ENCODE peak calls at places on chromosomes 16 and 17, in eight cellular contexts. U is sigmoid colon; W is CD8-positive, alpha-beta T cell; S is fibroblast of lung; D is Peyer's patch; E is H1; K is hepatocyte; Q is cardiac muscle cell. C is an unnamed sample.
A peak's percentile ranks its signal among the peaks of the same experiment; 100 is the strongest.

GRCh38 chr17:74457820-74458166 is 8.6 kb upstream of the CD300A start:
- DNase-seq in E (no peak), K (no peak), S (no peak), W (no peak), Q (no peak), U (no peak), D (no peak), C (no peak)

GRCh38 chr17:60577147-60577925 is 22.7 kb upstream of the PPM1D start:
- DNase-seq in S (peak; percentile 47), D (no peak), W (no peak), E (no peak), Q (no peak), U (peak; percentile 74), K (peak; percentile 46), C (no peak)

GRCh38 chr17:28406478-28406824 is 439 bp upstream of the SLC46A1 start:
- DNase-seq in S (no peak), E (no peak), W (no peak), U (no peak), D (no peak), K (peak; percentile 62), Q (no peak), C (no peak)

GRCh38 chr17:47905221-47905733 is 9.2 kb downstream of the SP2 start:
- DNase-seq in S (peak; percentile 87), Q (peak; percentile 68), U (peak; percentile 91), E (no peak), W (no peak), K (no peak), D (no peak), C (no peak)

GRCh38 chr16:59964232-59964924 is 1230.3 kb upstream of the GOT2 start:
- DNase-seq in W (no peak), U (no peak), Q (no peak), K (no peak), E (no peak), S (peak; percentile 13), D (no peak), C (no peak)

GRCh38 chr17:78530675-78531074 is 46.5 kb downstream of the DNAH17 start:
- DNase-seq in K (no peak), E (no peak), D (no peak), W (no peak), U (no peak), S (no peak), Q (no peak), C (no peak)

GRCh38 chr17:46942441-46943217 is 19.7 kb downstream of the GOSR2 start:
- DNase-seq in Q (peak; percentile 78), W (peak; percentile 31), E (peak; percentile 66), U (no peak), K (peak; percentile 85), D (peak; percentile 83), S (peak; percentile 56), C (peak; percentile 73)

GRCh38 chr16:52671560-52671959 is 124.6 kb upstream of the TOX3 start:
- DNase-seq in E (no peak), K (no peak), S (no peak), W (no peak), Q (no peak), U (no peak), D (no peak), C (no peak)

GRCh38 chr17:66411498-66411897 is 109.1 kb downstream of the PRKCA start:
- DNase-seq in U (no peak), E (no peak), W (no peak), K (no peak), S (peak; percentile 23), D (no peak), Q (no peak), C (no peak)

GRCh38 chr17:3944485-3945388 is 19.5 kb downstream of the ATP2A3 start:
- DNase-seq in Q (peak; percentile 92), D (no peak), W (peak; percentile 39), S (peak; percentile 41), K (peak; percentile 92), E (peak; percentile 50), U (peak; percentile 86), C (peak; percentile 72)

GRCh38 chr17:34672176-34672785 is 92.9 kb downstream of the TMEM132E start:
- DNase-seq in E (no peak), K (no peak), S (no peak), D (no peak), Q (no peak), W (no peak), U (no peak), C (no peak)

GRCh38 chr17:63275318-63275967 is 170.7 kb downstream of the CYB561 start:
- DNase-seq in E (no peak), S (peak; percentile 99), W (no peak), K (peak; percentile 35), Q (no peak), U (no peak), D (peak; percentile 49), C (peak; percentile 90)

GRCh38 chr17:4180791-4181190 is 37.8 kb downstream of the CYB5D2 start:
- DNase-seq in W (no peak), U (peak; percentile 27), D (peak; percentile 28), S (no peak), Q (peak; percentile 90), E (no peak), K (no peak), C (no peak)

GRCh38 chr16:56357765-56358322 is 67.5 kb downstream of the AMFR start:
- DNase-seq in Q (no peak), U (peak; percentile 65), D (peak; percentile 42), K (no peak), E (no peak), W (no peak), S (no peak), C (no peak)

GRCh38 chr16:20740007-20740883 is 1.4 kb downstream of the THUMPD1 start:
- DNase-seq in W (no peak), E (no peak), D (no peak), S (peak; percentile 2), U (no peak), Q (no peak), K (no peak), C (peak; percentile 31)

GRCh38 chr17:39461911-39462641 is 790 bp downstream of the CDK12 start:
- DNase-seq in U (no peak), Q (peak; percentile 64), D (peak; percentile 53), K (no peak), S (peak; percentile 48), W (peak; percentile 60), E (no peak), C (peak; percentile 83)

GRCh38 chr17:50948711-50949110 is 82.6 kb upstream of the TOB1 start:
- DNase-seq in U (no peak), Q (no peak), E (no peak), K (no peak), W (no peak), S (no peak), D (peak; percentile 37), C (no peak)

GRCh38 chr17:13671771-13672170 is 70.0 kb upstream of the HS3ST3A1 start:
- DNase-seq in U (no peak), Q (no peak), E (no peak), W (no peak), S (peak; percentile 80), K (no peak), D (no peak), C (peak; percentile 9)

GRCh38 chr16:85628651-85629050 is 15.5 kb downstream of the GSE1 start:
- DNase-seq in D (no peak), W (no peak), E (no peak), K (no peak), S (no peak), Q (no peak), U (no peak), C (no peak)
- TF ChIP-seq CTCF in D (no peak), W (no peak), E (peak; percentile 55), K (no peak), S (no peak), Q (no peak), U (no peak), C (no peak)

GRCh38 chr16:85220125-85220839 is 108.0 kb upstream of the CIBAR2 start:
- DNase-seq in K (peak; percentile 73), D (peak; percentile 59), E (no peak), Q (no peak), U (peak; percentile 93), S (peak; percentile 88), W (no peak), C (peak; percentile 77)

GRCh38 chr16:85221810-85222150 is 109.5 kb upstream of the CIBAR2 start:
- DNase-seq in K (no peak), Q (no peak), D (no peak), W (no peak), S (no peak), U (no peak), E (no peak), C (no peak)

GRCh38 chr16:85225291-85225690 is 113.0 kb upstream of the CIBAR2 start:
- DNase-seq in D (no peak), S (no peak), W (no peak), Q (no peak), K (no peak), U (no peak), E (no peak), C (no peak)

GRCh38 chr16:85222151-85222863 is 110.0 kb upstream of the CIBAR2 start:
- DNase-seq in K (no peak), S (no peak), U (no peak), E (no peak), D (no peak), Q (no peak), W (no peak), C (no peak)

GRCh38 chr16:85221081-85221809 is 109.0 kb upstream of the CIBAR2 start:
- DNase-seq in S (no peak), U (no peak), Q (no peak), K (no peak), D (no peak), E (no peak), W (no peak), C (no peak)
- H3K27ac ChIP-seq in S (no peak overlapping the region), U (peak overlapping the region; percentile 76), Q (peak overlapping the region; percentile 57), K (peak overlapping the region; percentile 87), D (no peak overlapping the region), E (no peak overlapping the region), W (no peak overlapping the region), C (peak overlapping the region; percentile 96)

GRCh38 chr17:73340093-73340596 is 28.3 kb upstream of the CDC42EP4 start:
- DNase-seq in D (peak; percentile 79), Q (no peak), K (peak; percentile 58), E (no peak), S (peak; percentile 91), W (no peak), U (peak; percentile 87), C (peak; percentile 98)
- TF ChIP-seq CTCF in D (peak; percentile 35), Q (peak; percentile 47), K (peak; percentile 7), E (no peak), S (peak; percentile 46), W (no peak), U (no peak), C (peak; percentile 67)

DNA sequence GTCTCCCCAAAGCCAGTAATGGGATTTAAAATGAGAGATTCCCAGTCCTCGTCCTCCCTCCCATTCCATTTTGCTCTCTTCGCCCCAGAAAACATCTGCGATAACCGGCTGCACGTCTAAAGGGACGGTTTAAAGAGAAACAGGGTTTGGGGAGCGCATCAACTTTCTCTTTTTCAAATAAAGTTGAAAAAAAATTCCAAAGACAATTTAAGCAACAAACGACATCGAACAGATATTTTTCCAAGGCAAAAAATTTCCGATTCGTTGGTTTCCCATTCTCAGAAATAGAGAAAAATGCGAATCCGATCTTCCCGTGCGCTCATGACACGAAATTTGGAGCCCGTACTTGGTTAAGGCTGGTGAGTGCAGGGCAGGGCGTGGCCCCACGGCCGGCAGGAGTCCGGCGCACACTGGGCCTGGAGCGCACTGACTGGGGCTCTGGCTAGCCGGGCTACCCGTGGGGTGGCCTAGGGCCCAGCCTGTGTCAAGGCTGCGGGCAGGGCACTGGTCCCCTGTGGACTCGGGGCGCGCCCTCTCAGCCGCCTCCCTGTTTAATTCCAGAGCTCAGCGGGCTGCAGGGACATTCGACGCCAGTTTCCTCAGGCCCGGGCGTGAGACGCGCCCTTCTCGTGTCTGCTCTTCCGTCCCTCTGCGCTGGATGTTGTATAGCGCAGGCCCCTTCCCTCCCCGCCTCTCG is 17.8 kb upstream of the ZFHX3 start:
- DNase-seq in K (no peak), W (no peak), Q (no peak), S (peak; percentile 7), U (peak; percentile 79), D (peak; percentile 47), E (no peak), C (no peak)
- H3K27ac ChIP-seq in K (no peak overlapping the region), W (no peak overlapping the region), Q (no peak overlapping the region), S (peak overlapping the region; percentile 79), U (peak overlapping the region; percentile 78), D (no peak overlapping the region), E (no peak overlapping the region), C (peak overlapping the region; percentile 98)

GRCh38 chr16:5042574-5043171 is 8.9 kb upstream of the NAGPA start:
- DNase-seq in U (no peak), S (peak; percentile 67), E (no peak), K (peak; percentile 49), Q (peak; percentile 7), D (no peak), W (no peak), C (no peak)
- TF ChIP-seq CTCF in U (no peak), S (no peak), E (peak; percentile 54), K (peak; percentile 28), Q (no peak), D (no peak), W (no peak), C (no peak)